ENCODE peak calls at places on chromosomes 7 and 10, in four cellular contexts. A is K562, U is HepG2, F is GM12878. M is an unnamed sample.

GRCh38 chr10:20185116-20185515 is 368.9 kb downstream of the PLXDC2 start:
- DNase-seq in A (no peak), F (no peak), U (no peak), M (peak)

GRCh38 chr7:67940400-67940799 is 943.8 kb downstream of the TYW1 start:
- DNase-seq in F (no peak), U (no peak), A (no peak), M (no peak)

GRCh38 chr7:65872776-65873581 is at the start of gene VKORC1L1:
- DNase-seq in F (peak), U (peak), A (peak), M (peak)

GRCh38 chr7:84245831-84246230 is 51.2 kb upstream of the SEMA3A start:
- DNase-seq in F (no peak), U (peak), A (no peak), M (peak)

GRCh38 chr7:131338173-131338572 is 10.5 kb downstream of the MKLN1 start:
- DNase-seq in U (no peak), F (no peak), A (no peak), M (peak)

GRCh38 chr7:92691578-92691977 is 101.4 kb upstream of the FAM133B start:
- DNase-seq in U (peak), F (peak), A (peak), M (peak)

GRCh38 chr7:93015193-93016084 is 102.3 kb downstream of the SAMD9 start:
- DNase-seq in U (no peak), F (no peak), A (no peak), M (no peak)

GRCh38 chr10:131162211-131162610 is 149.3 kb downstream of the TCERG1L start:
- DNase-seq in U (no peak), A (no peak), F (no peak), M (no peak)

GRCh38 chr7:11716185-11716584 is 115.8 kb downstream of the THSD7A start:
- DNase-seq in A (no peak), U (no peak), F (no peak), M (no peak)

GRCh38 chr10:17200035-17200884 is 1.2 kb downstream of the TRDMT1 start:
- DNase-seq in A (no peak), F (no peak), U (no peak), M (no peak)

GRCh38 chr10:125114761-125115391 is 45.5 kb downstream of the CTBP2 start:
- DNase-seq in F (no peak), A (peak), U (no peak), M (no peak)

GRCh38 chr10:48199580-48200377 is 74.7 kb downstream of the FRMPD2 start:
- DNase-seq in A (no peak), F (no peak), U (no peak), M (no peak)

GRCh38 chr7:105210721-105211205 is 178.0 kb downstream of the SRPK2 start:
- DNase-seq in U (no peak), A (no peak), F (peak), M (peak)

GRCh38 chr10:60444494-60445064 is 54.9 kb upstream of the ANK3 start:
- DNase-seq in F (no peak), U (peak), A (no peak), M (peak)

GRCh38 chr10:85831422-85831821 is 535.2 kb downstream of the GRID1 start:
- DNase-seq in F (no peak), A (no peak), U (no peak), M (no peak)

GRCh38 chr10:73076361-73077183 is 20.1 kb downstream of the P4HA1 start:
- DNase-seq in U (no peak), F (no peak), A (no peak), M (peak)
- TF ChIP-seq JUNB in U (no peak), F (no peak), A (no peak), M (no peak)

DNA sequence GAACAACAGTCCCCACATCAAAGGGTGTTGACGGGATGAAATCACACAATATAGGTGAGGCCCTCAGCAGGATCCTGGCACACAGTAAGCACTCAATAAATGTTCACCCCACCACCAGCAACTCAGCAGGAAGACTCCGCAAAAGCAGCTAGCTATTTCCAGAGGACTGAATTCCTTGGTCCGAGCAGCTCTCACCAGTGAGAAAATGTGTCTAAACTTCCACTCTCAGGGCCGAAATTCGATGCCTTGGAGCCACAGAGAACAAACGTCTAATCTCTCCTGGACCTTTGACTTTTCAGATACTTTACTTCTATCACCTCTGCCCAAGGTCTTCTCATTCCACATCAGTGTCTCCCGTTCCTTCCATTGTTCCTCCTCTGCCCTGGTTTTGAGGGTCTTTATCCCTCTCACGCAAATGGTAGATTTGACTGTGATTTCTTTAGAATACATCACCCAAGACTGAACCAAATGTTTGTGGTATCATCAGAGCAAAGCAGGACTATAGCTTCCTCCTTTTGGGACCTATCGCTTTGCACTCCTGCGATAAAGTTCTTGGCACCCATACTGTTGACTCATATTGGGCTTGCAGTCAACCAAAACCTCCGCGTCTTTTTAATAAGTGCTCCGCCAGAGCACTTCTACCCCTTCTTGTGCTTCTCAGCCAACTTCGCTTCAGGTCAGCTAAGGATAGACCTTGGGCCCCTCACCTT is 903 bp upstream of the NT5C2 start:
- DNase-seq in U (no peak), A (peak), F (peak), M (peak)
- H3K4me3 ChIP-seq in U (peak), A (no peak), F (peak), M (peak)

GRCh38 chr7:55033241-55033846 is 14.5 kb downstream of the EGFR start:
- DNase-seq in U (no peak), A (no peak), F (no peak), M (no peak)
- TF ChIP-seq EZH2 in U (no peak), A (no peak), F (no peak), M (no peak)

DNA sequence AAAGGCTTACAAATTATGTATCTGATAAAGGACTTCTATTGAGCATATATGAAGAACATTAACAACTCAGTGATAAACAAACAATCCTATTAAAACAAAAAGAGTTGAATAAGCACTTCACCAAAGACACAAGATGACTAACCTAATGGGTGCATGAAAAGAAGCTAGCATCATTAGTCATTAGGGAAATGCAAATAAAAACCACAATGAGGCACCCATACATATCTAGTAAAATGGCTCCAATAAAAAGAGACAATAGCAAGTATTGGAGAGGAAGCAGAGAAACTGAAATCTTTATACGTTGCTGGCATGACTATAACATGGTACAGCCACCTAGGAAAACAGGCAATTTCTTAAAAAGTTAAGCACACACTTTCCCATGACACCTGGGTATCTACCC is 77.6 kb upstream of the ZMIZ1 start:
- DNase-seq in A (no peak), F (no peak), U (no peak), M (no peak)
- TF ChIP-seq JUNB in A (no peak), F (peak), U (no peak), M (no peak)

DNA sequence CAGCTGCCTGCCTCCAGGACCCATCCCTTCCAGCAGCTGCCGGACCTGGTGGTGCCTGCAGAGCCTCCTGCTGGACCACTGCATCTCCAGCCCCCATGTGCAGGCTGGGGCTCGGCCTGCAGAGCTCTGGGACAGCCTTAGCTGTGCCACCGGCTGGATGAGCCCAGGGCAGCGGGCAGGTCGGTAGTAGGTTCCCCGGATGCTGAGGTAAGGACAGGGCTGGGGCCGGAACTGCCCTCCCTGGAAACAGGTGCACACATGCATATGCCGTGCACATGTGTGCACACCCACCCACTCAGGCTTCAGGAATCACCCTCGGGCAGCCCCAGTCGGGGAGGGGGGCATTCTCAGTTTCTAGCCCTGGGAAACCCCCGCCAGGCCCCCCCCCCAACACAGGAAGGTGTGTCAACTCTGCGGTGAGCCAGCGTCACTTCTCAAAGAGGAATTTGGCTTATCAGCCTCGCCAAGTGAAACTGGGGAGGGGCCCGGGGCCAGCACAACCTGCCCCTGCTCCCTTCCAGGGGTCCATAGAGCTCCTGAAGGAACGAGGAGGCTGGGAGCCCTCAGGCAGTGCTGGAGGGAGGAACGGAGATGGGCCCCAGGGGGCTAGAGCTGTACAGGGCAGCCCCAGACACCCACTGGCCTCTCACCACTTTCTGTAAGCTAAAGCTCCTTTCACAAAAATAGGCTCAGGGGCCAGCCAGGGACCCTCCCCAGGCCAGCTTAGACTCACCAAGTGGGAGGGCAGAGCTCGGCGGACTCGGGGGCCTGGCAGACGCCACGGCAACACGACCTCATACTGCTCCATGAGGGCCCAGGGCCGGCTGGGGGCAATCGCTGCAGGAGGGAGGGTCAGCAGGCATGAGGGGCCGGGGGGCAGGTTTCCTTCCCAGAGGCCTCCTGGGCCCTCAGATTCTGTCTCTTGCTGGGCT is 1.7 kb downstream of the ADAM8 start:
- DNase-seq in A (peak), F (peak), U (no peak), M (no peak)
- H3K4me3 ChIP-seq in A (peak), F (peak), U (no peak), M (no peak)

GRCh38 chr7:8258734-8259133 is 3.2 kb downstream of the ICA1 start:
- DNase-seq in F (no peak), A (no peak), U (no peak), M (no peak)

GRCh38 chr7:8258166-8258565 is 3.8 kb downstream of the ICA1 start:
- DNase-seq in A (no peak), U (no peak), F (no peak), M (no peak)

GRCh38 chr7:8260871-8261707 is 878 bp downstream of the ICA1 start:
- DNase-seq in U (no peak), F (no peak), A (peak), M (peak)

GRCh38 chr7:8261711-8262695 is at the start of gene ICA1:
- DNase-seq in F (no peak), A (peak), U (no peak), M (peak)

GRCh38 chr7:8259586-8260222 is 2.3 kb downstream of the ICA1 start:
- DNase-seq in A (no peak), U (no peak), F (no peak), M (no peak)
- TF ChIP-seq EZH2 in A (no peak), U (no peak), F (no peak), M (no peak)

DNA sequence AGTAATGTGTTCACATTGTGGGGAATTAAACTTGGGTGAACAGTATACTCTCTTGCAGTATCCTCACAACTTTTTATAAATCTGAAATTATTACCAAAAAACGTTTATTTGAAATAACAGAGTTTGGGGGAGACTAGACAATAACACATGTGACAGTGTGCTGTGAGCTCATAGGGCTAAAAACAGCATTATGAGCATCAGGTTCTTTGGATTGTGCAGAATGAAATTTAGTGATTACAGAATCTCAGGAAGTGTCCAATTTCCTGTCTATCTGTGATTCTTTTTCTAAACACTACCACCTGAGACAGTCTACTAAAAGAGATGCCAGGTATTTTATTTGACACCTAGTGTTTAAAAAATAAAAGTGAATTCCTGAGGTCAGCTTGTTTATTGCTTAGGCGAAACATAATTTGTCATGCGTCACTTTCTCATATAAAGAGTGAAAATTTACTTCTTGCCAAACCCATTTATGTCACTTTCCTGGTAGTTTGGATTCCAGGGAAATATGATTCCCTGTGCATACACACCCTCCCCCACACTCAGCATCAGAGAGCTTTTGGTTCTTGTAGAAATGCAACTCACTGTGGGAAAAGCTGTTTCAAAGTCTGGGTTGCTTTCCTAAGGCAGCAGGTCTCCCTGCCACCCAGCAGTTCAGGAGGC is 71.2 kb downstream of the AOAH start:
- DNase-seq in U (no peak), F (no peak), A (no peak), M (no peak)
- TF ChIP-seq JUNB in U (no peak), F (no peak), A (no peak), M (no peak)

GRCh38 chr7:99571768-99572167 is 13.3 kb downstream of the ZNF655 start:
- DNase-seq in F (no peak), U (no peak), A (no peak), M (no peak)
- H3K4me3 ChIP-seq in F (no peak), U (no peak), A (no peak), M (no peak)